ENCODE peak calls at places on chromosomes 1 and 21, in four cellular contexts. J is cardiac muscle cell, D is endothelial cell of umbilical vein, L is right atrium auricular region. P is an unnamed sample.

GRCh38 chr1:233473549-233474204 is 140.2 kb upstream of the KCNK1 start:
- DNase-seq in J (no peak), D (no peak), L (no peak), P (no peak)

GRCh38 chr1:8394456-8395321 is 76.8 kb downstream of the SLC45A1 start:
- DNase-seq in J (no peak), D (peak), L (no peak), P (no peak)

GRCh38 chr1:23167353-23168078 is 1.1 kb downstream of the LUZP1 start:
- DNase-seq in J (peak), D (peak), L (peak), P (peak)

GRCh38 chr1:41371630-41372599 is 10.7 kb downstream of the FOXO6 start:
- DNase-seq in J (peak), D (no peak), L (no peak), P (no peak)

GRCh38 chr1:229952135-229952534 is 114.9 kb upstream of the GALNT2 start:
- DNase-seq in J (no peak), D (no peak), L (no peak), P (no peak)

GRCh38 chr1:101137144-101138126 is 99.4 kb upstream of the S1PR1 start:
- DNase-seq in J (no peak), D (peak), L (no peak), P (no peak)

GRCh38 chr1:7679873-7680790 is 91.0 kb upstream of the VAMP3 start:
- DNase-seq in J (peak), D (peak), L (no peak), P (no peak)

GRCh38 chr21:29674343-29674742 is 265.5 kb downstream of the GRIK1 start:
- DNase-seq in J (no peak), D (no peak), L (no peak), P (no peak)

GRCh38 chr1:207811920-207812720 is 60.3 kb downstream of the CD46 start:
- DNase-seq in J (no peak), D (peak), L (peak), P (peak)

GRCh38 chr1:7549693-7550161 is 221.4 kb upstream of the VAMP3 start:
- DNase-seq in J (no peak), D (no peak), L (no peak), P (no peak)

GRCh38 chr1:51877434-51878306 is 857 bp downstream of the NRDC start:
- DNase-seq in J (peak), D (peak), L (peak), P (no peak)

GRCh38 chr21:39314155-39315027 is 959 bp upstream of the BRWD1 start:
- DNase-seq in J (peak), D (peak), L (peak), P (no peak)

GRCh38 chr1:205595861-205596260 is 36.0 kb downstream of the ELK4 start:
- DNase-seq in J (no peak), D (no peak), L (no peak), P (peak)

GRCh38 chr1:33288976-33289857 is 31.7 kb downstream of the A3GALT2 start:
- DNase-seq in J (no peak), D (no peak), L (no peak), P (no peak)

GRCh38 chr1:89949991-89950624 is 44.8 kb upstream of the ZNF326 start:
- DNase-seq in J (no peak), D (no peak), L (no peak), P (no peak)

GRCh38 chr1:207194197-207194596 is 90.2 kb downstream of the C4BPA start:
- DNase-seq in J (no peak), D (no peak), L (no peak), P (no peak)

GRCh38 chr21:34670220-34670961 is 1.6 kb downstream of the CLIC6 start:
- DNase-seq in J (peak), D (no peak), L (no peak), P (peak)

GRCh38 chr21:41597811-41598231 is 89.9 kb upstream of the TMPRSS2 start:
- DNase-seq in J (no peak), D (no peak), L (peak), P (no peak)

GRCh38 chr1:3856923-3857790 is at the start of the genes CEP104 and DFFB:
- DNase-seq in J (peak), D (peak), L (peak), P (peak)
- TF ChIP-seq CTCF in J (no peak), D (no peak), L (no peak), P (no peak)

GRCh38 chr1:22143065-22143514 is at the start of gene WNT4:
- DNase-seq in J (peak), D (no peak), L (no peak), P (no peak)
- TF ChIP-seq CTCF in J (no peak), D (peak), L (peak), P (peak)

DNA sequence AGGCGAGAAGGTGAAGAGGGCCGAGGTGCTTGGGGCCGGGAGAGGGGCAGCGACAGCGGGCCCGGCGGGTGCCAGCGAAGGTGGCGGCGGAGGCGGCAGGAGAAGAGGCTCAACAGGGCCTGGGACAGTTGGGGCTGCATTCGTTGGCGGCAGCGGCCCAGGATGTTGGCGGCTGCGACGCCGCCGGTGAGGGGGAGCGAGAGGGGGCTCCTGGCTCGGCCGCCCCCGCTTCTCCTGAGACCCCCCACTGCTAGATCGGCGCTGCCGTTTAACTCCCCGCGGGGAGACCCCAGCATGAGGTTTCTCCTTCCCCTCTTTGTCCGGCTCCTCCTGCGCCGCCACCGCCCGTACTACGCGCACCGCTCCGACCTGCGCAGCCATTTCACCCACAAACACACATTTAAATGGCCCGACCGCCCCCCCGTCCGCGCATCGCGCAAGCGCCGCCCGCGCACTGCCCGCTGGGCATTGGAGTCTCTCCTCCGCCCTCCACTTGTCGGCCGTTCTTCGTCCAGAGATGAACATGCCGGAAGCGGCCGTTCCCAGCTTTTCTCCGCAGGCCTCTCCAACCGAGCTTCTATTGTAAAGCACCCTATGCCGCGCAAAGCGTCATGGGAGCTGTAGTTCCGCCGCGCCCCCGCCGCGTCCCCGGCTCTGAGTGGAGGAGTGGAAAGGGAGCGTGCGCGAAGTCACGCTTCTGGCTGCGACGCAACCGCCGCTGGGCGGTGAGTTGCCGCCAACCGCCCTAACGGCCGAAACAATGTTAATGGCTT is at the start of gene RSBN1:
- DNase-seq in J (peak), D (peak), L (peak), P (peak)
- TF ChIP-seq CTCF in J (no peak), D (peak), L (no peak), P (no peak)

GRCh38 chr1:171566467-171566866 is 55.6 kb upstream of the MYOCOS start:
- DNase-seq in J (no peak), D (no peak), L (no peak), P (no peak)
- TF ChIP-seq CTCF in J (no peak), D (peak), L (no peak), P (peak)

DNA sequence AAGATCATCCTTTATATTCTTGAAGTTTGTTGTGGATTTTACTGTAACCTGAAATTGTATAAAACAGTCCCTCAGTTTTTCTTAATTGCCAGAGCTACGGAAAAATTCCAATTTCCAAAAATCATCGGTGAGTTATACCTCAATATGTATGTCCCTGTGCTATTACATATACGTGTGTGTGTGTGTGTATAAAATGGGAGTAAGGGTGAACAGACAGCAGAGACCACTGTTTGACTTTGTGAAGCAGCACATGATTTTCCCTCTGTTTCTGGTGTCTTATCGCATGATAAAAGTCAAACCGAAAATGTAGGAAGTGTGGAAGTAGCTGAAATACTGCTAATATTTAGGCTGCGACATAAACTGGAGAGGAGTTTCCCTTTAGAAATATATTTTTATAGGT is 1.2 kb downstream of the OR2T1 start:
- DNase-seq in J (no peak), D (peak), L (no peak), P (no peak)
- TF ChIP-seq CTCF in J (no peak), D (no peak), L (no peak), P (no peak)

P was measured in osteocyte.